ENCODE peak calls at places on chromosomes 4 and X, in five cellular contexts. One of them, this sample, is unnamed.
A peak's percentile ranks its signal among the peaks of the same experiment; 100 is the strongest.

GRCh38 chrX:9189286-9189685 is 155.4 kb upstream of the FAM9B start:
- DNase-seq in right lobe of liver: no peak
- DNase-seq in MCF 10A: no peak
- DNase-seq in central memory CD4-positive, alpha-beta T cell: no peak
- DNase-seq in stimulated activated CD8-positive, alpha-beta memory T cell treated with anti-CD3 and anti-CD28 coated beads, Interleukin-4, amount 100 ng/mL, for 24 hours: no peak
- DNase-seq in this sample: no peak

GRCh38 chr4:48462363-48462762 is 20.8 kb upstream of the SLC10A4 start:
- DNase-seq in MCF 10A: no peak
- DNase-seq in right lobe of liver: no peak
- DNase-seq in central memory CD4-positive, alpha-beta T cell: no peak
- DNase-seq in stimulated activated CD8-positive, alpha-beta memory T cell treated with anti-CD3 and anti-CD28 coated beads, Interleukin-4, amount 100 ng/mL, for 24 hours: no peak
- DNase-seq in this sample: no peak

GRCh38 chrX:30489323-30489722 is 88.2 kb downstream of the TASL start:
- DNase-seq in MCF 10A: peak; percentile 35
- DNase-seq in central memory CD4-positive, alpha-beta T cell: no peak
- DNase-seq in right lobe of liver: no peak
- DNase-seq in stimulated activated CD8-positive, alpha-beta memory T cell treated with anti-CD3 and anti-CD28 coated beads, Interleukin-4, amount 100 ng/mL, for 24 hours: no peak
- DNase-seq in this sample: no peak

GRCh38 chr4:124499266-124499665 is 213.3 kb downstream of the ANKRD50 start:
- DNase-seq in stimulated activated CD8-positive, alpha-beta memory T cell treated with anti-CD3 and anti-CD28 coated beads, Interleukin-4, amount 100 ng/mL, for 24 hours: no peak
- DNase-seq in central memory CD4-positive, alpha-beta T cell: no peak
- DNase-seq in MCF 10A: no peak
- DNase-seq in right lobe of liver: no peak
- DNase-seq in this sample: no peak

GRCh38 chrX:134990475-134991473 is at the start of gene SMIM10:
- DNase-seq in stimulated activated CD8-positive, alpha-beta memory T cell treated with anti-CD3 and anti-CD28 coated beads, Interleukin-4, amount 100 ng/mL, for 24 hours: peak; percentile 7
- DNase-seq in central memory CD4-positive, alpha-beta T cell: no peak
- DNase-seq in right lobe of liver: peak; percentile 68
- DNase-seq in MCF 10A: peak; percentile 13
- DNase-seq in this sample: peak; percentile 56

GRCh38 chrX:135000516-135000915 is 9.7 kb downstream of the SMIM10 start:
- DNase-seq in right lobe of liver: no peak
- DNase-seq in MCF 10A: no peak
- DNase-seq in stimulated activated CD8-positive, alpha-beta memory T cell treated with anti-CD3 and anti-CD28 coated beads, Interleukin-4, amount 100 ng/mL, for 24 hours: no peak
- DNase-seq in central memory CD4-positive, alpha-beta T cell: no peak
- DNase-seq in this sample: no peak

GRCh38 chr4:108626056-108626455 is 5.7 kb downstream of the RPL34 start:
- DNase-seq in right lobe of liver: no peak
- DNase-seq in central memory CD4-positive, alpha-beta T cell: no peak
- DNase-seq in stimulated activated CD8-positive, alpha-beta memory T cell treated with anti-CD3 and anti-CD28 coated beads, Interleukin-4, amount 100 ng/mL, for 24 hours: no peak
- DNase-seq in MCF 10A: no peak
- DNase-seq in this sample: no peak

GRCh38 chr4:128351502-128351901 is 63.9 kb upstream of the PGRMC2 start:
- DNase-seq in MCF 10A: no peak
- DNase-seq in central memory CD4-positive, alpha-beta T cell: no peak
- DNase-seq in right lobe of liver: no peak
- DNase-seq in stimulated activated CD8-positive, alpha-beta memory T cell treated with anti-CD3 and anti-CD28 coated beads, Interleukin-4, amount 100 ng/mL, for 24 hours: no peak
- DNase-seq in this sample: no peak

GRCh38 chr4:38366451-38366850 is 297.5 kb upstream of the KLF3 start:
- DNase-seq in MCF 10A: no peak
- DNase-seq in right lobe of liver: peak; percentile 17
- DNase-seq in stimulated activated CD8-positive, alpha-beta memory T cell treated with anti-CD3 and anti-CD28 coated beads, Interleukin-4, amount 100 ng/mL, for 24 hours: no peak
- DNase-seq in central memory CD4-positive, alpha-beta T cell: no peak
- DNase-seq in this sample: no peak

GRCh38 chrX:30910124-30910860 is 21.2 kb upstream of the TAB3 start:
- DNase-seq in right lobe of liver: no peak
- DNase-seq in MCF 10A: no peak
- DNase-seq in central memory CD4-positive, alpha-beta T cell: no peak
- DNase-seq in stimulated activated CD8-positive, alpha-beta memory T cell treated with anti-CD3 and anti-CD28 coated beads, Interleukin-4, amount 100 ng/mL, for 24 hours: no peak
- DNase-seq in this sample: no peak

GRCh38 chrX:39492495-39493162 is 605.1 kb downstream of the BCOR start:
- DNase-seq in right lobe of liver: peak; percentile 58
- DNase-seq in MCF 10A: peak; percentile 77
- DNase-seq in central memory CD4-positive, alpha-beta T cell: no peak
- DNase-seq in stimulated activated CD8-positive, alpha-beta memory T cell treated with anti-CD3 and anti-CD28 coated beads, Interleukin-4, amount 100 ng/mL, for 24 hours: no peak
- DNase-seq in this sample: peak; percentile 61

GRCh38 chr4:139629761-139630160 is 35.9 kb upstream of the MGST2 start:
- DNase-seq in right lobe of liver: no peak
- DNase-seq in central memory CD4-positive, alpha-beta T cell: no peak
- DNase-seq in MCF 10A: no peak
- DNase-seq in stimulated activated CD8-positive, alpha-beta memory T cell treated with anti-CD3 and anti-CD28 coated beads, Interleukin-4, amount 100 ng/mL, for 24 hours: no peak
- DNase-seq in this sample: no peak

GRCh38 chr4:38381788-38382187 is 282.2 kb upstream of the KLF3 start:
- DNase-seq in right lobe of liver: no peak
- DNase-seq in stimulated activated CD8-positive, alpha-beta memory T cell treated with anti-CD3 and anti-CD28 coated beads, Interleukin-4, amount 100 ng/mL, for 24 hours: no peak
- DNase-seq in central memory CD4-positive, alpha-beta T cell: no peak
- DNase-seq in MCF 10A: no peak
- DNase-seq in this sample: no peak

GRCh38 chr4:142242156-142242555 is 603.9 kb downstream of the INPP4B start:
- DNase-seq in central memory CD4-positive, alpha-beta T cell: no peak
- DNase-seq in stimulated activated CD8-positive, alpha-beta memory T cell treated with anti-CD3 and anti-CD28 coated beads, Interleukin-4, amount 100 ng/mL, for 24 hours: no peak
- DNase-seq in right lobe of liver: no peak
- DNase-seq in MCF 10A: no peak
- DNase-seq in this sample: no peak

GRCh38 chr4:177921715-177922114 is 479.5 kb upstream of the AGA start:
- DNase-seq in stimulated activated CD8-positive, alpha-beta memory T cell treated with anti-CD3 and anti-CD28 coated beads, Interleukin-4, amount 100 ng/mL, for 24 hours: no peak
- DNase-seq in MCF 10A: no peak
- DNase-seq in central memory CD4-positive, alpha-beta T cell: no peak
- DNase-seq in right lobe of liver: no peak
- DNase-seq in this sample: no peak

GRCh38 chr4:128859887-128860774 is 50.6 kb downstream of the JADE1 start:
- DNase-seq in right lobe of liver: no peak
- DNase-seq in stimulated activated CD8-positive, alpha-beta memory T cell treated with anti-CD3 and anti-CD28 coated beads, Interleukin-4, amount 100 ng/mL, for 24 hours: no peak
- DNase-seq in central memory CD4-positive, alpha-beta T cell: no peak
- DNase-seq in MCF 10A: no peak
- DNase-seq in this sample: no peak

GRCh38 chr4:5048721-5049120 is 2.6 kb upstream of the STK32B start:
- DNase-seq in stimulated activated CD8-positive, alpha-beta memory T cell treated with anti-CD3 and anti-CD28 coated beads, Interleukin-4, amount 100 ng/mL, for 24 hours: no peak
- DNase-seq in central memory CD4-positive, alpha-beta T cell: no peak
- DNase-seq in right lobe of liver: no peak
- DNase-seq in MCF 10A: no peak
- DNase-seq in this sample: no peak

GRCh38 chr4:1751919-1752283 is 30.6 kb downstream of the TACC3 start:
- DNase-seq in MCF 10A: no peak
- DNase-seq in central memory CD4-positive, alpha-beta T cell: no peak
- DNase-seq in right lobe of liver: no peak
- DNase-seq in stimulated activated CD8-positive, alpha-beta memory T cell treated with anti-CD3 and anti-CD28 coated beads, Interleukin-4, amount 100 ng/mL, for 24 hours: no peak
- DNase-seq in this sample: no peak

This sample was measured in Peyer's patch.